ENCODE peak calls at places on chromosomes 7 and 10, in seven cellular contexts. One of them, this sample, is unnamed. For H3K4me1, the result is how much of the 10 kb centered on the place peaks cover.

GRCh38 chr10:43264324-43264986 is 2.4 kb downstream of the RASGEF1A start:
- DNase-seq in heart right ventricle: no peak
- DNase-seq in GM23248: no peak
- DNase-seq in stomach: no peak
- DNase-seq in A673: no peak
- DNase-seq in IMR-90: no peak
- DNase-seq in right lobe of liver: no peak
- DNase-seq in this sample: no peak

GRCh38 chr10:21265622-21266021 is 259.9 kb downstream of the SKIDA1 start:
- DNase-seq in A673: no peak
- DNase-seq in right lobe of liver: no peak
- DNase-seq in GM23248: peak
- DNase-seq in stomach: no peak
- DNase-seq in heart right ventricle: no peak
- DNase-seq in IMR-90: peak
- DNase-seq in this sample: no peak

GRCh38 chr10:69409968-69410367 is 6.8 kb downstream of the TACR2 start:
- DNase-seq in stomach: no peak
- DNase-seq in right lobe of liver: no peak
- DNase-seq in A673: no peak
- DNase-seq in IMR-90: no peak
- DNase-seq in GM23248: peak
- DNase-seq in heart right ventricle: peak
- DNase-seq in this sample: peak

GRCh38 chr7:89029864-89030263 is 234.3 kb upstream of the TEX47 start:
- DNase-seq in right lobe of liver: no peak
- DNase-seq in A673: peak
- DNase-seq in stomach: no peak
- DNase-seq in heart right ventricle: no peak
- DNase-seq in GM23248: no peak
- DNase-seq in IMR-90: no peak
- DNase-seq in this sample: no peak

GRCh38 chr10:11570751-11571150 is 40.7 kb downstream of the USP6NL start:
- DNase-seq in IMR-90: no peak
- DNase-seq in GM23248: no peak
- DNase-seq in right lobe of liver: no peak
- DNase-seq in heart right ventricle: no peak
- DNase-seq in stomach: no peak
- DNase-seq in A673: no peak
- DNase-seq in this sample: no peak

GRCh38 chr7:47536705-47537611 is 45.0 kb downstream of the TNS3 start:
- DNase-seq in A673: no peak
- DNase-seq in right lobe of liver: peak
- DNase-seq in stomach: peak
- DNase-seq in GM23248: peak
- DNase-seq in heart right ventricle: peak
- DNase-seq in IMR-90: peak
- DNase-seq in this sample: no peak

GRCh38 chr7:27997188-27997707 is 183.3 kb downstream of the JAZF1 start:
- DNase-seq in right lobe of liver: no peak
- DNase-seq in heart right ventricle: no peak
- DNase-seq in A673: no peak
- DNase-seq in GM23248: no peak
- DNase-seq in stomach: no peak
- DNase-seq in IMR-90: no peak
- DNase-seq in this sample: no peak

GRCh38 chr7:140506788-140507464 is 27.6 kb upstream of the MKRN1 start:
- DNase-seq in stomach: no peak
- DNase-seq in GM23248: peak
- DNase-seq in heart right ventricle: peak
- DNase-seq in A673: peak
- DNase-seq in right lobe of liver: no peak
- DNase-seq in IMR-90: peak
- DNase-seq in this sample: no peak

GRCh38 chr7:98562336-98563182 is 54.5 kb upstream of the NPTX2 start:
- DNase-seq in A673: no peak
- DNase-seq in IMR-90: no peak
- DNase-seq in GM23248: no peak
- DNase-seq in stomach: no peak
- DNase-seq in heart right ventricle: no peak
- DNase-seq in right lobe of liver: no peak
- DNase-seq in this sample: no peak

GRCh38 chr7:158043461-158044155 is 544.0 kb downstream of the PTPRN2 start:
- DNase-seq in stomach: peak
- DNase-seq in GM23248: no peak
- DNase-seq in heart right ventricle: no peak
- DNase-seq in right lobe of liver: no peak
- DNase-seq in A673: no peak
- DNase-seq in IMR-90: no peak
- DNase-seq in this sample: no peak

GRCh38 chr7:68936501-68936900 is 661.8 kb upstream of the AUTS2 start:
- DNase-seq in GM23248: no peak
- DNase-seq in heart right ventricle: no peak
- DNase-seq in right lobe of liver: no peak
- DNase-seq in stomach: no peak
- DNase-seq in A673: no peak
- DNase-seq in IMR-90: no peak
- DNase-seq in this sample: no peak

GRCh38 chr10:13809447-13809846 is 222.7 kb downstream of the PRPF18 start:
- DNase-seq in right lobe of liver: no peak
- DNase-seq in A673: no peak
- DNase-seq in heart right ventricle: no peak
- DNase-seq in stomach: no peak
- DNase-seq in IMR-90: no peak
- DNase-seq in GM23248: no peak
- DNase-seq in this sample: no peak

GRCh38 chr10:31873724-31874123 is 54.9 kb downstream of the ARHGAP12 start:
- DNase-seq in GM23248: no peak
- DNase-seq in heart right ventricle: no peak
- DNase-seq in right lobe of liver: no peak
- DNase-seq in stomach: no peak
- DNase-seq in A673: peak
- DNase-seq in IMR-90: no peak
- DNase-seq in this sample: no peak

GRCh38 chr7:138898255-138898654 is 82.9 kb downstream of the KIAA1549 start:
- DNase-seq in IMR-90: no peak
- DNase-seq in right lobe of liver: no peak
- DNase-seq in stomach: no peak
- DNase-seq in heart right ventricle: no peak
- DNase-seq in GM23248: peak
- DNase-seq in A673: no peak
- DNase-seq in this sample: no peak

GRCh38 chr10:113444766-113445365 is 108.0 kb upstream of the HABP2 start:
- DNase-seq in GM23248: no peak
- DNase-seq in IMR-90: no peak
- DNase-seq in heart right ventricle: no peak
- DNase-seq in right lobe of liver: no peak
- DNase-seq in stomach: no peak
- DNase-seq in A673: no peak
- DNase-seq in this sample: no peak

GRCh38 chr10:88865281-88865876 is 13.7 kb upstream of the ANKRD22 start:
- DNase-seq in right lobe of liver: no peak
- DNase-seq in IMR-90: no peak
- DNase-seq in GM23248: peak
- DNase-seq in stomach: no peak
- DNase-seq in heart right ventricle: no peak
- DNase-seq in A673: peak
- DNase-seq in this sample: no peak

GRCh38 chr10:14173706-14174594 is 156.8 kb downstream of the FRMD4A start:
- DNase-seq in IMR-90: peak
- DNase-seq in GM23248: peak
- DNase-seq in heart right ventricle: no peak
- DNase-seq in stomach: no peak
- DNase-seq in right lobe of liver: no peak
- DNase-seq in A673: peak
- DNase-seq in this sample: no peak

GRCh38 chr7:131648491-131648890 is 92.1 kb upstream of the PODXL start:
- DNase-seq in A673: no peak
- DNase-seq in GM23248: peak
- DNase-seq in heart right ventricle: no peak
- DNase-seq in right lobe of liver: no peak
- DNase-seq in stomach: no peak
- DNase-seq in IMR-90: no peak
- DNase-seq in this sample: no peak

GRCh38 chr7:47441796-47442744 is 139.8 kb downstream of the TNS3 start:
- DNase-seq in right lobe of liver: no peak
- DNase-seq in stomach: no peak
- DNase-seq in A673: no peak
- DNase-seq in heart right ventricle: no peak
- DNase-seq in IMR-90: no peak
- DNase-seq in GM23248: peak
- DNase-seq in this sample: no peak

GRCh38 chr7:139776486-139777303 is 1.1 kb downstream of the HIPK2 start:
- DNase-seq in heart right ventricle: no peak
- DNase-seq in stomach: no peak
- DNase-seq in IMR-90: peak
- DNase-seq in A673: peak
- DNase-seq in right lobe of liver: peak
- DNase-seq in GM23248: peak
- DNase-seq in this sample: peak

GRCh38 chr7:158431941-158432347 is 155.7 kb downstream of the PTPRN2 start:
- DNase-seq in IMR-90: peak
- DNase-seq in right lobe of liver: no peak
- DNase-seq in A673: no peak
- DNase-seq in heart right ventricle: peak
- DNase-seq in GM23248: peak
- DNase-seq in stomach: peak
- DNase-seq in this sample: no peak

GRCh38 chr10:45464958-45465567 is 91.0 kb downstream of the ALOX5 start:
- DNase-seq in IMR-90: peak
- DNase-seq in right lobe of liver: peak
- DNase-seq in A673: peak
- DNase-seq in GM23248: peak
- DNase-seq in stomach: peak
- DNase-seq in heart right ventricle: peak
- DNase-seq in this sample: peak

GRCh38 chr7:100122568-100122967 is 3.1 kb downstream of the CNPY4 start:
- DNase-seq in A673: no peak
- DNase-seq in heart right ventricle: no peak
- DNase-seq in GM23248: no peak
- DNase-seq in IMR-90: no peak
- DNase-seq in stomach: no peak
- DNase-seq in right lobe of liver: no peak
- DNase-seq in this sample: no peak

GRCh38 chr7:131459256-131459655 is 97.2 kb downstream of the PODXL start:
- DNase-seq in IMR-90: peak
- DNase-seq in right lobe of liver: no peak
- DNase-seq in A673: no peak
- DNase-seq in heart right ventricle: no peak
- DNase-seq in stomach: no peak
- DNase-seq in GM23248: peak
- DNase-seq in this sample: no peak

GRCh38 chr10:112278871-112279270 is 4.3 kb upstream of the TECTB start:
- DNase-seq in A673: no peak
- DNase-seq in stomach: no peak
- DNase-seq in heart right ventricle: no peak
- DNase-seq in IMR-90: no peak
- DNase-seq in GM23248: peak
- DNase-seq in right lobe of liver: no peak
- DNase-seq in this sample: no peak

DNA sequence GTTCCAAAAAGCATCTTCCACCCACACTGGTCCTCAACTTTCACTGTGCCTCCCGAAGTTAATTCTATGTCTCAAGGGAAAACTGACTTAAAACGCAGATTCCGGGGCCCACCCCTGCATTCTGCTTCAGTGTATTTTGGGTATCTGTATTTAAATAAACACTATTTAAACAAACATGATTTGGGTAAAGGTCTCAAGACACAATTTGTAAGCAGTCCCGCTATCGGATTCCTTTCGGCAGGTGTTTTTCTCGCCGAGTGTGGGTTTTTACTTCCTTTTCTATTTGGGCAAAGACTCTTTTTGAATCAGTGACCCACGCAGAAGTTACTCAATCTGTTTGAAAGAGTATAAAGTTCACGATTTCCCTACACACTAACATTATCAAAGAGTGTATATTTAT is 1.2 kb downstream of the PDIA4 start:
- DNase-seq in GM23248: peak
- DNase-seq in IMR-90: no peak
- DNase-seq in A673: peak
- DNase-seq in heart right ventricle: no peak
- DNase-seq in right lobe of liver: no peak
- DNase-seq in stomach: no peak
- DNase-seq in this sample: peak
- H3K27ac ChIP-seq in GM23248: peak
- H3K27ac ChIP-seq in IMR-90: no peak
- H3K27ac ChIP-seq in A673: peak
- H3K27ac ChIP-seq in heart right ventricle: peak
- H3K27ac ChIP-seq in right lobe of liver: no peak
- H3K27ac ChIP-seq in stomach: peak
- H3K27ac ChIP-seq in this sample: peak

GRCh38 chr10:71741029-71741428 is 21.5 kb upstream of the C10orf105 start:
- DNase-seq in A673: no peak
- DNase-seq in GM23248: no peak
- DNase-seq in IMR-90: no peak
- DNase-seq in stomach: no peak
- DNase-seq in heart right ventricle: no peak
- DNase-seq in right lobe of liver: no peak
- DNase-seq in this sample: no peak
- H3K4me1 ChIP-seq in A673: under half
- H3K4me1 ChIP-seq in GM23248: under half
- H3K4me1 ChIP-seq in IMR-90: under half
- H3K4me1 ChIP-seq in stomach: under half
- H3K4me1 ChIP-seq in heart right ventricle: under half
- H3K4me1 ChIP-seq in right lobe of liver: under half
- H3K4me1 ChIP-seq in this sample: under half

GRCh38 chr7:20441886-20442505 is 111.3 kb downstream of the ITGB8 start:
- DNase-seq in A673: no peak
- DNase-seq in IMR-90: peak
- DNase-seq in right lobe of liver: no peak
- DNase-seq in heart right ventricle: no peak
- DNase-seq in stomach: no peak
- DNase-seq in GM23248: peak
- DNase-seq in this sample: no peak
- H3K27ac ChIP-seq in A673: no peak
- H3K27ac ChIP-seq in IMR-90: no peak
- H3K27ac ChIP-seq in right lobe of liver: no peak
- H3K27ac ChIP-seq in heart right ventricle: no peak
- H3K27ac ChIP-seq in stomach: no peak
- H3K27ac ChIP-seq in GM23248: no peak
- H3K27ac ChIP-seq in this sample: no peak

DNA sequence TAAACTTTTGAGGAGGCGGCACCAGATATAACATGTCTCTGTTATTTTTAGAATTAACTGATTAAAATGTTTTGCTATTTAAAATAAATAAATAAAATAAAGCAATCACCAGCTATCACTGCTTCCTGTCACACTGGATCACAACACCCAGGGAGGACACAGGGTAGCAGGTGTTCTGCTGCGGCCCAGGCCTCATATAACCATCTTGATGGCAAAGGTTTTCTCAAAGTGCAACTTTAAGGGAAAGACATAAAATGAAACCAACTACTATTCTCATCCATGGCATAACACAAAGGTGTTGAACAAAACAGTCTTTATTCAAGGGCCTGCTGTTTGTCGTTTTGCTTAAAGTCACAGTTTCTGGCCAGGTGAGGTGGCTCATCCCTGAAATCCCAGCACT is 23.2 kb downstream of the GPER1 start:
- DNase-seq in heart right ventricle: no peak
- DNase-seq in stomach: no peak
- DNase-seq in IMR-90: no peak
- DNase-seq in A673: no peak
- DNase-seq in right lobe of liver: no peak
- DNase-seq in GM23248: no peak
- DNase-seq in this sample: no peak
- H3K4me1 ChIP-seq in heart right ventricle: under half
- H3K4me1 ChIP-seq in stomach: under half
- H3K4me1 ChIP-seq in IMR-90: under half
- H3K4me1 ChIP-seq in A673: under half
- H3K4me1 ChIP-seq in right lobe of liver: under half
- H3K4me1 ChIP-seq in GM23248: under half
- H3K4me1 ChIP-seq in this sample: under half

GRCh38 chr7:110043514-110043913 is 1047.4 kb upstream of the LRRN3 start:
- DNase-seq in A673: no peak
- DNase-seq in right lobe of liver: no peak
- DNase-seq in GM23248: no peak
- DNase-seq in heart right ventricle: no peak
- DNase-seq in stomach: no peak
- DNase-seq in IMR-90: peak
- DNase-seq in this sample: no peak
- H3K27ac ChIP-seq in A673: no peak
- H3K27ac ChIP-seq in right lobe of liver: no peak
- H3K27ac ChIP-seq in GM23248: no peak
- H3K27ac ChIP-seq in heart right ventricle: no peak
- H3K27ac ChIP-seq in stomach: no peak
- H3K27ac ChIP-seq in IMR-90: no peak
- H3K27ac ChIP-seq in this sample: no peak

This sample was measured in OCI-LY7.